ENCODE peak calls at places on chromosomes 2 and 18, in seven cellular contexts. R is PC-9, N is GM23338, K is PC-3, D is hepatocyte, C is HCT116, W is Karpas-422. B is an unnamed sample. For H3K9me2, the result is how much of the 10 kb centered on the place peaks cover.

GRCh38 chr18:37322497-37323035 is 243.0 kb downstream of the CELF4 start:
- DNase-seq in C (peak), N (peak), R (peak), D (peak), K (peak), W (peak), B (peak)

GRCh38 chr18:57846258-57846657 is 43.1 kb upstream of the ATP8B1 start:
- DNase-seq in K (peak), C (peak), D (peak), R (peak), N (no peak), W (no peak), B (no peak)

GRCh38 chr2:29236074-29236473 is 120.9 kb downstream of the CLIP4 start:
- DNase-seq in N (no peak), D (no peak), C (no peak), R (no peak), W (no peak), K (no peak), B (no peak)

GRCh38 chr2:205188516-205189138 is 493.7 kb upstream of the NRP2 start:
- DNase-seq in K (no peak), D (peak), C (no peak), W (no peak), N (peak), R (no peak), B (no peak)

GRCh38 chr2:23940262-23940975 is at the start of gene UBXN2A:
- DNase-seq in W (peak), C (peak), R (peak), D (peak), N (peak), K (peak), B (peak)

GRCh38 chr18:63736856-63737255 is 34.1 kb downstream of the SERPINB11 start:
- DNase-seq in N (no peak), C (peak), W (no peak), R (peak), D (no peak), K (peak), B (no peak)

GRCh38 chr2:219125225-219125885 is 35.3 kb downstream of the NHEJ1 start:
- DNase-seq in K (peak), R (peak), N (no peak), C (peak), D (peak), W (no peak), B (no peak)

GRCh38 chr2:158990397-158991209 is 22.2 kb downstream of the TANC1 start:
- DNase-seq in C (no peak), R (peak), W (no peak), D (no peak), K (peak), N (no peak), B (no peak)

GRCh38 chr2:207330912-207331311 is 165.2 kb upstream of the KLF7 start:
- DNase-seq in K (peak), C (peak), R (peak), W (peak), N (no peak), D (peak), B (no peak)

GRCh38 chr2:23330214-23330613 is 54.8 kb upstream of the KLHL29 start:
- DNase-seq in N (peak), K (peak), R (peak), W (peak), D (peak), C (no peak), B (peak)

GRCh38 chr18:34738173-34738894 is 28.2 kb downstream of the DTNA start:
- DNase-seq in N (no peak), R (peak), K (peak), W (no peak), C (no peak), D (peak), B (no peak)

GRCh38 chr2:120804446-120804845 is 68.8 kb downstream of the GLI2 start:
- DNase-seq in R (no peak), D (no peak), K (no peak), C (no peak), N (no peak), W (no peak), B (no peak)

GRCh38 chr2:98805412-98806265 is 74.7 kb upstream of the MGAT4A start:
- DNase-seq in R (no peak), D (peak), W (no peak), C (no peak), K (peak), N (no peak), B (no peak)

GRCh38 chr2:158509928-158510797 is 53.4 kb downstream of the PKP4 start:
- DNase-seq in N (no peak), D (no peak), R (no peak), K (peak), C (no peak), W (no peak), B (no peak)

GRCh38 chr2:180016937-180017336 is 9.8 kb upstream of the CWC22 start:
- DNase-seq in W (no peak), C (no peak), D (no peak), K (no peak), N (no peak), R (no peak), B (no peak)

DNA sequence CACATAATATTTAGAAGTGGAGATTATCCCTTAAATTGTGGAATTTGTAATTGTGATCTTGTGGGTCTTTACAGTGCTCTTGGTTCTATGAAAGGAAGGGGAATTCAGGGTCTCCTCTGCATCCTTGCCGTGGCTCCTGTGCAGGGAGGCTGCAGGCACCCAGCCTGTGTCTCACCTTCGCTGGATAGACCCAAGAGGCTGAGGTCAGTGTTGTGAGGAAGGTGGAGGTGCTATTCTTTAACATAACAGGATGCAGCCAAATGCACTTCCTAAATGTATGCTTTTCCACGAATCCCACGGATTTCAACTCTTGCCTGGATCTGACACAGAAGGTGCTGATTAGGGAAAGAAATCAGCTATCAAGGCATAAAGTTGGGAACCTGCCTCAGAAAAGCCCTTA is 69.5 kb downstream of the TMEM18 start:
- DNase-seq in R (no peak), D (no peak), N (no peak), W (no peak), K (no peak), C (no peak), B (no peak)
- H3K9me2 ChIP-seq in R (under half), D (under half), N (under half), W (under half), K (under half), C (under half), B (under half)

DNA sequence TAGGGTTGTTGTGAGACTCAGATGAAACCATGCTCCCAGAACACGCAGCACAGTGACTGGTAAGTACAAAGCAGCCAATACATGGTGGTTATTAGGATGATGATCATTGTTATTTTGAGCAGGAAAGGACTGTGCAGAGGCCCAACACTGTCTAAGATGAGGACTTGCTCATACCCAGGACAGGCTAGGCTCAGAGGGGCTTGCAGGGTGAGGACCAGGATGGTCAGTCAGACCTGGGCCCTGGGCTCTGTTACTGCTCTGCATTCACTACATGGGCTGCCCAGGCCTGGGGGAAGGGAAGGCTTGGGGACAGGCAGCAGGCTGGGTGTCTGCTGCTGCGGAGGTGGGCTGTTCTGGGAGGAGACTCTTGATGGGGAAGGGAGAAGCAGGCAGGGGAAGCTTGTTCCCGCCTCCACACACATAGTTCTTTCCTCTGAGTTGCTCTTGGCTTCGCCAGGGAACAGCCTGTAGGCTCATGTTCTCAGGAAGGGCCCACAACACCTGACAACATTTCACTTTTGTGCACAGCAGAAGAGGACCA is 17.5 kb downstream of the CAPN13 start:
- DNase-seq in D (no peak), C (no peak), R (no peak), N (no peak), K (no peak), W (no peak), B (no peak)
- H3K9me2 ChIP-seq in D (under half), C (under half), R (under half), N (under half), K (under half), W (under half), B (under half)

GRCh38 chr2:165453672-165454071 is 15.8 kb upstream of the CSRNP3 start:
- DNase-seq in C (no peak), K (no peak), R (no peak), N (no peak), D (no peak), W (no peak), B (no peak)

GRCh38 chr2:165452327-165452726 is 17.2 kb upstream of the CSRNP3 start:
- DNase-seq in K (no peak), R (no peak), D (no peak), C (no peak), W (no peak), N (no peak), B (no peak)

GRCh38 chr2:165450141-165450540 is 19.4 kb upstream of the CSRNP3 start:
- DNase-seq in W (no peak), R (no peak), N (no peak), D (no peak), C (no peak), K (no peak), B (no peak)

GRCh38 chr2:165455940-165456479 is 13.5 kb upstream of the CSRNP3 start:
- DNase-seq in C (no peak), W (no peak), N (no peak), D (no peak), K (peak), R (no peak), B (no peak)

GRCh38 chr2:165454905-165455304 is 14.6 kb upstream of the CSRNP3 start:
- DNase-seq in N (no peak), D (no peak), C (no peak), W (no peak), R (no peak), K (no peak), B (no peak)
- H3K9me2 ChIP-seq in N (under half), D (under half), C (under half), W (under half), R (under half), K (under half), B (under half)

DNA sequence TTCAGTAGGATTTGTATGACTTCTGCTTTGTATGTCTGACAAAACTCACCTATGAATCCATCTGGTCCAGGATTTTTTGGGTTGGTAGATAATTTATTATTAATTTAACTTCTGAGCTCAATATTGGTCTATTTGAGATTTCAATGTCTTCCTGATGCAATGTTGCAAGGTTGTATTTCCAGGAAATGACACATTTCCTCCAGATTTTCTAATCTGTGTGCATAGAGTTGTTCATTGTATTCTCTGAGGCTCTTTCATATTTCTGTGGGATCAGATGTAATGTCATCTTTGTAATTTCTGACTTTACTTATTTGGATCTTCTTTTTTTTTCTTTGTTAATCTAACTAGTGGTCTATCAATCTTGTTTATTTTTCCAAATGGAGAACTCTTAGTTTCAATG is 584.7 kb upstream of the SETBP1 start:
- DNase-seq in C (no peak), N (no peak), R (no peak), K (peak), D (no peak), W (no peak), B (no peak)
- H3K9me2 ChIP-seq in C (under half), N (under half), R (under half), K (under half), D (under half), W (under half), B (under half)

DNA sequence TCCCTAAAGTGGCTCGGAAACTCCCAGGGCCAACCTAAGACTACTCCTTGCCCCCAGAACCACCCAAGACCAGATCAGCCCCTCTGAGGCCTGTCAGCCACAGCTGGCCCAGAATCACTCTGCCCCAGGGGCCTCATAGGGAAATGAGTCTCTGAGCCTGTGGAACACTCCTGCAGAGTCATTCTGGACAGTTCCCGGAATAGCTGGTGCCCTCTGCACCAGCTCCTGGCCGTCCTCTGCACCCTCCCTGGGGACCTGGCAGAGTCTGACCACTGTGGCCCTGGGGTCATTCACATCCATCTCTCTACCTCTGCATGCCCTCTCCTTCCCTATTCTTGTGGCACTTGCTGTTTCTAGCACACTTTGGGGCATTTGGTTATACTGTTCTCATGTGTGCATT is 14.6 kb upstream of the TMEM214 start:
- DNase-seq in N (no peak), D (no peak), C (no peak), K (no peak), R (no peak), W (peak), B (no peak)
- H3K9me2 ChIP-seq in N (under half), D (under half), C (under half), K (under half), R (under half), W (under half), B (under half)

DNA sequence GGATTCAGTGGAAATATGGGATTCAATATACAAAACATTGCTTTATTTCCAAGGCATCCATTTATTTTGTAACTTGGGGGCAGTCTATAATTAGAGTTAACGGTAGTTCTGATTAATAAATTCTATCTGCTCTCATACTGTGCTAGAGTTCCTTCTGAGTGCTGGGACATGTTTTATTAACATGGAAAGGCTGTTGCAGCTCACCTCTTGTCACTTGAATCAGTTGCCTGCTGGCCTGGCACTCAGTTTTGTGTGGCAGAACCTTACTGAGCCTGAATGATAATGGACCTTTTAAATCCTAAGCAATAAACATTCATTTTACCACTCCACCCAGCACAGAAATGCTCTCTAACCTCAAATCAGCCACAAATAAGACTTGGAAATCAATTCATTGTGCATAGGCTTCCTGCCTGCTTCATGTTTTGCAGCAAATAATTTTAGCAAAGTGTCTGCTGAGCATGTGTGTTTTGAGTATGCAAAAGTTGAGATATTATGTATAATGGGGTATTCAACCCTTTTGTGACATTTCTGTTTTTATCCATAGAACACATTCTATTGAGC is 115.0 kb upstream of the RBMS1 start:
- DNase-seq in C (no peak), R (no peak), K (no peak), W (no peak), D (no peak), N (no peak), B (no peak)
- H3K9me2 ChIP-seq in C (under half), R (under half), K (under half), W (under half), D (under half), N (under half), B (under half)

DNA sequence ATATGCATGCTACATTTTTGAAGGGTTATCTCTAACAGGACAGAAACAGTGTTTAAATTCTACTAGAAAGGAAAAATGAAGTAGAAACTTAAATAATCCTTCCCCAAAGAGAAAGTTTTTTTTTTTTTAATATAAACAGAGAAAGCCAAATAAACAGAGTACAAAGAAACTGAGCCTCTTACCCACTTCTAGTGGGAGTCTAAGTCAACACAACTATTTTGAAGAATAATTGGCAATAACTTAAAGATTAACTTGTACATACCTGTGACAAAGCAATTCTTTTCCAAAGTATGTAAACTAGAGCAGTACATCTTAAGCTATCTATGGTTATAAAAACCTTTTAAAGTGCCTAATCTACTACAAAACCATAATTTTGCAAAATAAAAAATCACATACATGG is 224.7 kb downstream of the KCNH7 start:
- DNase-seq in R (no peak), K (no peak), C (no peak), N (no peak), D (no peak), W (no peak), B (no peak)
- H3K9me2 ChIP-seq in R (under half), K (under half), C (under half), N (under half), D (under half), W (under half), B (under half)

GRCh38 chr2:69770193-69770702 is 28.3 kb downstream of the ANXA4 start:
- DNase-seq in K (peak), C (peak), W (no peak), D (peak), R (peak), N (no peak), B (peak)

GRCh38 chr2:69771461-69771860 is 29.5 kb downstream of the ANXA4 start:
- DNase-seq in W (no peak), R (no peak), N (no peak), D (no peak), K (no peak), C (no peak), B (no peak)

GRCh38 chr2:69770747-69771146 is 28.8 kb downstream of the ANXA4 start:
- DNase-seq in K (no peak), N (no peak), C (no peak), D (no peak), W (no peak), R (no peak), B (no peak)

GRCh38 chr2:69774984-69775982 is 33.3 kb downstream of the ANXA4 start:
- DNase-seq in W (no peak), N (no peak), D (no peak), K (no peak), C (no peak), R (no peak), B (no peak)

GRCh38 chr2:69773201-69773600 is 31.3 kb downstream of the ANXA4 start:
- DNase-seq in N (peak), D (peak), R (no peak), K (peak), W (no peak), C (no peak), B (no peak)
- H3K9me2 ChIP-seq in N (under half), D (under half), R (under half), K (under half), W (under half), C (under half), B (under half)

DNA sequence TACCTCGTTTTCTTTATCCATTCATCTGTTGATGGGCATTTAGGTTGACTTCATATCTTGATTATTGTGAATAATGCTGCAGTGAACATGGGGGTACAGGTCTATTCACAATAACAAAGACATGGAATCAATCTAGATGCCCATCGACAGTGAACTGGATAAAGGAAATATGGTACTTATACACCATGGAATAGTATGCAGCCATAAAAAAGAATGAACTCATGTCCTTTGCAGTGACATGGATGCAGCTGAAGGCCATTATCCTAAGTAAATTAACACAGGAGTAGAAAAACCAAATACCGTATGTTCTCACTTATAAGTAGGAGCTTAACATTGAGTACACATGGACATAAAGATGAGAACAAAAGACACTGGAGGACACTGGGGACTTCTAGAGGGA is 111.6 kb downstream of the LAMA3 start:
- DNase-seq in K (no peak), N (no peak), D (no peak), C (no peak), W (no peak), R (no peak), B (no peak)
- H3K9me2 ChIP-seq in K (under half), N (under half), D (under half), C (under half), W (under half), R (under half), B (under half)

DNA sequence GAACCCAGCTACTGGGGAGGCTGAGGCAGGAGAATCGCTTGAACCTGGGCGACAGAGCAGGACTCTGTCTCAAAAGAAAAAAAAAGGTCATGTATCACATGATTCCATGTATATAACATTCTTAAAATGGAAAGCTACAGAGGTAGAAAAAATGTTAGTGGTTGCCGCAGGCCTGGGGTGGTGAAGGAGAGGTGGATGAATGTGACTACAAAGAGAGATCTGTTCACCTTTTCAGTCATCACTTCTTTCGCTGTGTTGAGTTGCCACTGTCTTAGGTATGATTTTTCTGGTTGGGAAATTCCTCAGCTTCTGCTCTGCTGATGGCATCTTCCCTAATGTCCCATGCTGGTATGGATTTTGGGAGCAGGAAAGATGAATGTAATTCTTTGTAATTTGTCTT is 5.3 kb upstream of the SNRNP27 start:
- DNase-seq in W (no peak), D (no peak), N (no peak), K (no peak), C (no peak), R (no peak), B (no peak)
- H3K9me2 ChIP-seq in W (under half), D (under half), N (under half), K (under half), C (under half), R (under half), B (under half)